ENCODE peak calls at places on chromosome 20, in four cellular contexts. F is fibroblast of the aortic adventitia, S is type B pancreatic cell, Q is GM12864. H is an unnamed sample.

GRCh38 chr20:57190536-57191265 is 75.7 kb downstream of the BMP7 start:
- DNase-seq in F (no peak), S (no peak), Q (no peak), H (peak; percentile 31)

GRCh38 chr20:51517839-51518238 is 24.7 kb downstream of the NFATC2 start:
- DNase-seq in F (no peak), S (no peak), Q (no peak), H (no peak)

GRCh38 chr20:10385850-10386544 is 48.0 kb downstream of the MKKS start:
- DNase-seq in F (peak; percentile 27), S (no peak), Q (no peak), H (no peak)

GRCh38 chr20:10731190-10731955 is 57.6 kb upstream of the JAG1 start:
- DNase-seq in F (peak; percentile 80), S (no peak), Q (no peak), H (no peak)

GRCh38 chr20:62742979-62743776 is 34.5 kb downstream of the NTSR1 start:
- DNase-seq in F (no peak), S (no peak), Q (no peak), H (no peak)

GRCh38 chr20:50379049-50379990 is 130.9 kb upstream of the PTPN1 start:
- DNase-seq in F (peak; percentile 95), S (no peak), Q (no peak), H (peak; percentile 83)

GRCh38 chr20:34300809-34301586 is 2.2 kb downstream of the AHCY start:
- DNase-seq in F (no peak), S (no peak), Q (no peak), H (no peak)

GRCh38 chr20:6566821-6567220 is 200.7 kb upstream of the BMP2 start:
- DNase-seq in F (peak; percentile 66), S (no peak), Q (no peak), H (no peak)

GRCh38 chr20:56631318-56631989 is 2.3 kb downstream of the TFAP2C start:
- DNase-seq in F (no peak), S (no peak), Q (no peak), H (no peak)

DNA sequence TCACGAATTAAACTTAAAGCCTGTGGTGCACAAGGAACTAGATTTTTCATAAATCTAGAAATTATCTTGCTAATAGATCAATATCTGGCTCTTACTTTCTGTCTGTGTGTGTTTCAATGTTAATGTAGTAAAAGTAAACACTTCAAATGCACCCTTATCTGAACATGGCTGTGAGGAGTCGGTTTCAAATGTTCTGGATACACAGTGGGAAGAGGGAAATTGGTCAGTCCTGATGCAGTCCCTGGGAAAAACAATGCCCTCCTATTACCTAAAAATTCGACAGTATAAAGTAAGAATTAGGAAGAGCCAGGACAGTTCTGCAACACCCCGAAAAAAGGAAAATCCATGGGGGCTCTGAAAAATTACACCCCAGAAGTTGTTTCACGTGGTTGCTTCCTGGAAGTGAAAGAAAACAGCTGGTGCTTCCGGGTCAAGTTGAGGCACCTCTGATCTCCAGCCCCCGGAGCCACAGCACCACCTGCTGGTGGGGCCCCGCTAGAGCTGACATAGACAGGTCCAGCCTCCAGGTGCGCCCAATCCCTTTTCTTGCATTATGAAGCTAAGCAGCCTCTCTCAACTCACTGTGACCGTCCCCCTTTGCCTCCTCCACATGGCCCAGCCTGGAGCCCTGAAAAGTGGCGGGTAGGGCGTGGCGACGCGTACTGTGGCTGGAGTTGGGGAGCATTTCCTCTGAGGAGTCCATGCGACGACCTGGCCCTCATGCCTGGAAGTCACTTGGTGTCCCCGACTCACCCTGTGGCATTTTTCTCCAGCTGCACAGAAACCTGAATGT is 8.3 kb downstream of the SEMG2 start:
- DNase-seq in F (no peak), S (no peak), Q (peak; percentile 3), H (no peak)
- TF ChIP-seq CTCF in F (peak; percentile 39), S (peak; percentile 57), Q (peak; percentile 69), H (peak; percentile 77)

GRCh38 chr20:23228912-23229311 is 121.7 kb upstream of the NXT1 start:
- DNase-seq in F (peak; percentile 98), S (no peak), Q (no peak), H (no peak)
- TF ChIP-seq CTCF in F (peak; percentile 4), S (no peak), Q (no peak), H (no peak)

GRCh38 chr20:48352042-48352441 is 475.8 kb downstream of the PREX1 start:
- DNase-seq in F (no peak), S (no peak), Q (no peak), H (no peak)

GRCh38 chr20:48352628-48353027 is 475.2 kb downstream of the PREX1 start:
- DNase-seq in F (no peak), S (no peak), Q (no peak), H (no peak)

GRCh38 chr20:48349673-48350072 is 478.1 kb downstream of the PREX1 start:
- DNase-seq in F (no peak), S (no peak), Q (no peak), H (no peak)

GRCh38 chr20:48348022-48348421 is 479.8 kb downstream of the PREX1 start:
- DNase-seq in F (no peak), S (no peak), Q (no peak), H (no peak)

GRCh38 chr20:48350291-48350988 is 477.4 kb downstream of the PREX1 start:
- DNase-seq in F (no peak), S (no peak), Q (no peak), H (no peak)
- TF ChIP-seq CTCF in F (no peak), S (peak; percentile 70), Q (peak; percentile 69), H (peak; percentile 49)

GRCh38 chr20:63886921-63887320 is 8.0 kb upstream of the DNAJC5 start:
- DNase-seq in F (no peak), S (no peak), Q (no peak), H (no peak)
- TF ChIP-seq CTCF in F (no peak), S (no peak), Q (no peak), H (no peak)

GRCh38 chr20:47535088-47535487 is 33.4 kb downstream of the NCOA3 start:
- DNase-seq in F (no peak), S (no peak), Q (no peak), H (no peak)
- TF ChIP-seq CTCF in F (no peak), S (peak; percentile 47), Q (peak; percentile 56), H (peak; percentile 36)

GRCh38 chr20:8389381-8390368 is 257.6 kb downstream of the PLCB1 start:
- DNase-seq in F (peak; percentile 88), S (no peak), Q (no peak), H (peak; percentile 47)
- TF ChIP-seq CTCF in F (no peak), S (peak; percentile 86), Q (peak; percentile 32), H (peak; percentile 87)

DNA sequence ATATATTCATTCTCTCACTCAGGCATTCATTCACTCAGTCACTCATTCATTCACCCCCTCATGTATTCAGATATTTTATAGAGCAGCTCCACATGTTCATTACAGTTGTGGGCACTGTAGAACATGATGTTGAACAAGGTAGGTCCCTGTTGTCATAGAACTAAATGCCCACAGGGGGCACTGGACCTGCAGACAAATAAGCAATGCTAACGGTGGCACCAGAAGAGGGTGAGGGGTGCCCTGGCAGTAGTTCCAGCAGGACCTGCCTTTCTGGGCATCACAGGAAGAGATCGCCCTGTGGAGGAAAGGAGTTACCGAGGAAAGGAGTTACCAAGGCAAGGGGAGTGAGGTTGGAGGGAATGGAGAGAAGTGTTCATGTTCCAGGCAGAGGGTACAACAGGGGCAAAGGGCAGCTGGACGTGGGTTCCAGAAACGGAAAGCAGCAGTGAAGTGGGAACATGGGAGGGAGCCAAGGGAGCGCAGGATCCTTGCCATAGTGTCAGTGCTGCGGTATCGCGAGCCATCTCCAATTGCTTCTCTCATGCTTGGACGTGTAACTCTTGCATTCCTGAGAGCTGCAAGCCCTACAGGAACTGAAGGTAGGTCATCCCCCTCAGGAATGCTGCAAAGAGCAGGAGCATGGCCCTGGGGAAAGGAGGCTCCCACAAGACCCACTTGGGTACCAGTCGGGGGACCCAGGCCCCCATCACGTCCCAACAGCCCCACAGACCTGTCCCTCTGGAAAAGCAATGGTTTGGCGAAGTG is 128.2 kb downstream of the EDN3 start:
- DNase-seq in F (no peak), S (no peak), Q (no peak), H (no peak)
- TF ChIP-seq CTCF in F (no peak), S (peak; percentile 56), Q (peak; percentile 49), H (no peak)

DNA sequence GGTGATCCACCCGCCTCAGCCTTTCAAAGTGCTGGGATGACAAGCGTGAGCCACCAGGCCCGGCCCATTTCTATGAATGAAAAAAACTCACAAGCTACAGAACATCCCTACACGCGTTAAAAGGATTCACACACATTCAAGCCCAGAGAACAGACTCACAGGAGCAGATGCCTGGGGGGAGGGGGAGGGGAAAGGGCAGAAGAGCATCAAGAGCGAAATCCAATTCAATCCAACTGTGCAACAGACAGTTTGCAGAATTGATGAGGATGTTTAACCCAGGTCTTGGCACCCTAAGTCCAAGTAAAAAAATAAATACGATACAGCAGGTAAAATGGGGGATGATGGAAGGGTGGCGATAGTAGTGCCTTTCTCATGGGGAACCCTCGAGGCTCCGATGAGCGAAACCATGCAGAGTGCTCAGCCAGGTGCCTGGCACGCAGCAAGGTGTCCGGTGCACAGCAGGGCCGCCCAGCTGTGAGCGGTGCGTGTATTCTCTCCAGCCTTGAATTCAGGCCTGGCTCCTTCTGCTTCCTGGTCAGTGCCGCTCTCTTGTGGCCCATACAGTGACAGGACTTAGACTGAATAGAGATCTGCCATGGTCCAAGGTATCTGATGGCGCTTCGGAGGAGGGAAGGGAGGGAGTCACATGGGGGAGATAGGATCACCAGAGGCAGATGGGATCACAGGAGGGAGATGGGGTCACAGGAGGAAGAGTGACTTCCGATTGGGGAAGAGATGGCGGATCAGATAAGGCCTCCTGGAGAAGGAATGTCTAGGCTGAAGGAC is 35.4 kb upstream of the ANGPT4 start:
- DNase-seq in F (no peak), S (no peak), Q (no peak), H (no peak)
- TF ChIP-seq CTCF in F (no peak), S (no peak), Q (no peak), H (no peak)

H was measured in HFFc6.